ENCODE peak calls at places on chromosomes 12 and 14, in nine cellular contexts. T is CD4-positive, alpha-beta T cell; J is HL-60; E is MM.1S; S is dorsolateral prefrontal cortex; D is colonic mucosa; U is left ventricle myocardium inferior; O is A549; K is GM23248. A is an unnamed sample.

GRCh38 chr14:38770245-38770644 is 332.8 kb downstream of the SEC23A start:
- DNase-seq in K (no peak), J (no peak), T (no peak), D (no peak), E (no peak), O (no peak), U (no peak), S (no peak), A (no peak)

GRCh38 chr12:68538722-68539614 is 71.7 kb upstream of the RAP1B start:
- DNase-seq in O (no peak), T (peak; percentile 36), D (peak; percentile 24), J (peak; percentile 63), S (no peak), K (peak; percentile 85), U (peak; percentile 79), E (peak; percentile 10), A (peak; percentile 24)

GRCh38 chr12:130953783-130954543 is at the start of gene ADGRD1:
- DNase-seq in J (peak; percentile 80), E (no peak), U (peak; percentile 71), T (no peak), D (peak; percentile 36), O (peak; percentile 26), S (no peak), K (peak; percentile 74), A (peak; percentile 45)

GRCh38 chr14:72451081-72451972 is 442.6 kb downstream of the DPF3 start:
- DNase-seq in D (no peak), O (no peak), S (no peak), K (no peak), T (peak; percentile 22), J (no peak), E (peak; percentile 77), U (no peak), A (peak; percentile 17)

GRCh38 chr14:102370305-102370809 is 7.6 kb downstream of the TECPR2 start:
- DNase-seq in S (no peak), O (no peak), J (peak; percentile 91), T (no peak), K (no peak), U (no peak), E (no peak), D (no peak), A (no peak)

GRCh38 chr12:94670075-94670474 is 19.7 kb upstream of the TMCC3 start:
- DNase-seq in J (no peak), O (no peak), T (no peak), K (no peak), S (no peak), D (no peak), U (no peak), E (no peak), A (no peak)

GRCh38 chr14:26282578-26282977 is 315.3 kb downstream of the NOVA1 start:
- DNase-seq in O (no peak), J (no peak), K (no peak), D (no peak), E (no peak), U (no peak), T (no peak), S (no peak), A (no peak)

GRCh38 chr12:93569656-93570551 is 2.6 kb upstream of the SOCS2 start:
- DNase-seq in K (peak; percentile 94), O (peak; percentile 96), T (peak; percentile 68), U (peak; percentile 89), D (peak; percentile 93), J (peak; percentile 70), E (peak; percentile 82), S (peak; percentile 72), A (peak; percentile 90)

GRCh38 chr14:96384053-96384452 is 7.9 kb upstream of the AK7 start:
- DNase-seq in E (no peak), T (no peak), O (no peak), K (no peak), J (no peak), S (no peak), D (no peak), U (no peak), A (no peak)

GRCh38 chr12:127280393-127281275 is 986.3 kb upstream of the TMEM132C start:
- DNase-seq in D (peak; percentile 74), E (peak; percentile 49), U (peak; percentile 21), O (peak; percentile 3), S (peak; percentile 59), T (peak; percentile 39), K (peak; percentile 42), J (peak; percentile 44), A (peak; percentile 70)

GRCh38 chr14:97393244-97393643 is 596.1 kb downstream of the VRK1 start:
- DNase-seq in S (no peak), J (no peak), O (no peak), U (no peak), T (no peak), D (no peak), E (no peak), K (no peak), A (no peak)

GRCh38 chr14:69571879-69572633 is 2.6 kb downstream of the CCDC177 start:
- DNase-seq in K (peak; percentile 44), S (no peak), O (no peak), E (no peak), U (no peak), D (no peak), J (peak; percentile 21), T (no peak), A (peak; percentile 27)

GRCh38 chr12:71694099-71694820 is 8.4 kb downstream of the TMEM19 start:
- DNase-seq in S (no peak), U (no peak), J (no peak), D (peak; percentile 60), O (no peak), K (peak; percentile 6), E (peak; percentile 61), T (no peak), A (peak; percentile 28)

GRCh38 chr12:79566452-79566851 is 124.3 kb downstream of the PAWR start:
- DNase-seq in K (no peak), E (no peak), T (no peak), D (no peak), J (no peak), O (no peak), S (no peak), U (no peak), A (no peak)

GRCh38 chr12:47707355-47707754 is 1.5 kb upstream of the RPAP3 start:
- DNase-seq in U (no peak), D (no peak), J (no peak), T (no peak), S (no peak), E (no peak), O (no peak), K (no peak), A (no peak)

GRCh38 chr14:65824285-65824977 is 411.9 kb downstream of the FUT8 start:
- DNase-seq in J (peak; percentile 31), O (peak; percentile 58), D (peak; percentile 68), E (peak; percentile 40), K (peak; percentile 71), T (peak; percentile 31), S (peak; percentile 46), U (no peak), A (peak; percentile 61)

GRCh38 chr14:100440207-100440631 is 117.1 kb downstream of the SLC25A47 start:
- DNase-seq in U (peak; percentile 64), T (peak; percentile 9), E (no peak), J (peak; percentile 58), O (peak; percentile 89), K (peak; percentile 82), D (peak; percentile 84), S (peak; percentile 82), A (peak; percentile 82)

GRCh38 chr14:51176819-51177218 is 63.2 kb upstream of the TMX1 start:
- DNase-seq in T (no peak), K (no peak), D (no peak), O (no peak), J (no peak), U (no peak), E (no peak), S (no peak), A (no peak)

GRCh38 chr14:105209646-105210045 is 28.5 kb upstream of the NUDT14 start:
- DNase-seq in U (no peak), T (no peak), E (no peak), J (no peak), O (no peak), D (no peak), S (no peak), K (no peak), A (no peak)

GRCh38 chr14:101715209-101716076 is 46.1 kb upstream of the PPP2R5C start:
- DNase-seq in J (no peak), K (no peak), O (no peak), S (no peak), E (no peak), T (no peak), U (no peak), D (peak; percentile 14), A (no peak)

DNA sequence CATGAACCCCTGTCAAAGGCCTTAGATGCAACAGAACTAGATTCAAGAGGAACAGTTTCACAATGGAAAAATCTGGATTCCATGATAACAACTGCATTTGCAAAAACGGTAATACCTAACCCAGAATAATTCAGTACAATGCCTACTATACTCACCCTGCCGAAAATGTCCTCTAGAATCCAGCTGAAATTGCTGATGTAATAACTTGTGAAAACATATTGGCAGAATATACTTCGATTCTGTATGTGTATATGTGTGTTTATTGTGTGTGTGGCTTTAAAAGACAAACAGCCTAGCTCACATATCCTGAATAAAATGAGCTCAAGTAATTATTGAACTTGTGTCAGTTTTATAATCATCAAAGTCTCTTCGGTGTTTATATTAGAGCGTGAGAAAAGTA is 46.0 kb downstream of the PHLDA1 start:
- DNase-seq in U (no peak), K (no peak), T (no peak), D (no peak), O (no peak), S (no peak), E (no peak), J (no peak), A (no peak)
- H3K27ac ChIP-seq in U (no peak overlapping the region), K (no peak overlapping the region), T (no peak overlapping the region), D (no peak overlapping the region), O (peak overlapping the region; percentile 98), S (no peak overlapping the region), E (no peak overlapping the region), J (no peak overlapping the region), A (no peak overlapping the region)

GRCh38 chr12:58925733-58926113 is 5.4 kb upstream of the LRIG3 start:
- DNase-seq in K (no peak), T (no peak), J (no peak), D (no peak), U (no peak), S (no peak), O (no peak), E (no peak), A (no peak)
- H3K27ac ChIP-seq in K (no peak overlapping the region), T (no peak overlapping the region), J (no peak overlapping the region), D (peak overlapping the region; percentile 80), U (no peak overlapping the region), S (no peak overlapping the region), O (no peak overlapping the region), E (no peak overlapping the region), A (peak overlapping the region; percentile 78)

GRCh38 chr12:8548192-8548591 is 7.5 kb upstream of the CLEC4E start:
- DNase-seq in D (no peak), T (no peak), U (no peak), J (no peak), O (no peak), E (no peak), K (no peak), S (no peak), A (no peak)
- H3K27ac ChIP-seq in D (no peak overlapping the region), T (no peak overlapping the region), U (no peak overlapping the region), J (no peak overlapping the region), O (no peak overlapping the region), E (no peak overlapping the region), K (no peak overlapping the region), S (no peak overlapping the region), A (no peak overlapping the region)

DNA sequence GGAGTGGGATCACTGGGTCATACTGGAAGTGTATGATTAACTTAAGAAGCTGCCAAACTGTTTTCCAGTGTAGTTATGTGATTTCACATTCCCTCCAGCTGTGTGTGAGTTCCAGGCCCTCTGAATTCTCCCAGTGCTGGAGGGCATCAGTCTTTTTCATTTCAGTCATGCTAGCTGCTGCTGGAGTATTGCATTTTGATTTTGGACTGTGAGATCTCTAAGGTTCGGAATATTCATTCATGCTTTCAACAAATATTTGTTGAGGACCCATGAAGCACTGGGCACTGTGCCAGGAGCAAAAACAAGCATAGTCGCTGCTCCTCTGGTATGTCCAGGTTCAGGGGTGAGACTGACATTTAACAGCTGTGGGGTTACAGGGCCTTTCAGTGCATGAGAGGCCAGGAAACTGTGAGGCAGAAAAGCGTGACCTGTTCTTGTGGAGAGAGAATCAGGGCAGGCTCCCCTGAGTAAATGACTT is 133.2 kb downstream of the SCARB1 start:
- DNase-seq in U (peak; percentile 50), S (no peak), K (peak; percentile 42), O (no peak), T (no peak), D (no peak), E (no peak), J (no peak), A (no peak)
- H3K27ac ChIP-seq in U (peak overlapping the region; percentile 70), S (no peak overlapping the region), K (no peak overlapping the region), O (peak overlapping the region; percentile 43), T (no peak overlapping the region), D (no peak overlapping the region), E (no peak overlapping the region), J (no peak overlapping the region), A (peak overlapping the region; percentile 60)

A was measured in transverse colon.